ENCODE peak calls at places on chromosome 19, in five cellular contexts. B, E, L, F and Q are unnamed samples.

GRCh38 chr19:5292453-5292842 is 48.2 kb downstream of the PTPRS start:
- DNase-seq in B (no peak), F (no peak), E (no peak), L (no peak), Q (no peak)

GRCh38 chr19:30686252-30686762 is 314.1 kb downstream of the ZNF536 start:
- DNase-seq in E (no peak), L (no peak), F (peak), B (peak), Q (no peak)

GRCh38 chr19:48330012-48330681 is 4.8 kb downstream of the EMP3 start:
- DNase-seq in L (peak), F (peak), E (peak), B (no peak), Q (peak)

GRCh38 chr19:24054044-24054935 is 32.7 kb upstream of the ZNF254 start:
- DNase-seq in F (no peak), B (peak), E (peak), L (no peak), Q (no peak)

GRCh38 chr19:51695088-51695487 is 2.0 kb downstream of the SPACA6 start:
- DNase-seq in E (no peak), B (no peak), L (no peak), F (no peak), Q (no peak)

GRCh38 chr19:29119582-29119981 is 93.4 kb downstream of the UQCRFS1 start:
- DNase-seq in L (no peak), F (no peak), B (no peak), E (no peak), Q (no peak)

GRCh38 chr19:44260343-44260681 is 626 bp downstream of the ZNF233 start:
- DNase-seq in B (no peak), E (no peak), F (no peak), L (no peak), Q (no peak)

GRCh38 chr19:588093-588742 is 1.5 kb upstream of the HCN2 start:
- DNase-seq in L (peak), E (peak), F (peak), B (peak), Q (no peak)

GRCh38 chr19:4288091-4288777 is 9.2 kb downstream of the SHD start:
- DNase-seq in L (no peak), B (no peak), F (no peak), E (no peak), Q (no peak)

GRCh38 chr19:16470541-16470910 is 1.2 kb downstream of the EPS15L1 start:
- DNase-seq in F (no peak), L (no peak), E (no peak), B (no peak), Q (no peak)

GRCh38 chr19:22784051-22784450 is at the start of gene ZNF99:
- DNase-seq in L (peak), E (peak), B (no peak), F (peak), Q (peak)

GRCh38 chr19:7478843-7479227 is 10.0 kb downstream of the PEX11G start:
- DNase-seq in E (no peak), L (no peak), B (no peak), F (no peak), Q (no peak)

GRCh38 chr19:17950310-17951150 is 16.4 kb upstream of the KCNN1 start:
- DNase-seq in F (no peak), L (no peak), B (no peak), E (no peak), Q (no peak)

GRCh38 chr19:30064776-30065494 is 122.9 kb downstream of the URI1 start:
- DNase-seq in E (no peak), L (no peak), F (no peak), B (no peak), Q (no peak)

GRCh38 chr19:42023121-42023942 is 29.3 kb upstream of the ATP1A3 start:
- DNase-seq in B (peak), F (no peak), L (no peak), E (no peak), Q (no peak)

GRCh38 chr19:35055715-35056179 is 14.2 kb downstream of the HPN start:
- DNase-seq in L (no peak), E (no peak), B (no peak), F (no peak), Q (no peak)
- TF ChIP-seq CTCF in L (no peak), E (no peak), B (peak), F (no peak), Q (no peak)

GRCh38 chr19:49795615-49796014 is 17.5 kb downstream of the FUZ start:
- DNase-seq in F (no peak), B (no peak), E (no peak), L (no peak), Q (no peak)
- TF ChIP-seq CTCF in F (no peak), B (no peak), E (no peak), L (no peak), Q (no peak)

DNA sequence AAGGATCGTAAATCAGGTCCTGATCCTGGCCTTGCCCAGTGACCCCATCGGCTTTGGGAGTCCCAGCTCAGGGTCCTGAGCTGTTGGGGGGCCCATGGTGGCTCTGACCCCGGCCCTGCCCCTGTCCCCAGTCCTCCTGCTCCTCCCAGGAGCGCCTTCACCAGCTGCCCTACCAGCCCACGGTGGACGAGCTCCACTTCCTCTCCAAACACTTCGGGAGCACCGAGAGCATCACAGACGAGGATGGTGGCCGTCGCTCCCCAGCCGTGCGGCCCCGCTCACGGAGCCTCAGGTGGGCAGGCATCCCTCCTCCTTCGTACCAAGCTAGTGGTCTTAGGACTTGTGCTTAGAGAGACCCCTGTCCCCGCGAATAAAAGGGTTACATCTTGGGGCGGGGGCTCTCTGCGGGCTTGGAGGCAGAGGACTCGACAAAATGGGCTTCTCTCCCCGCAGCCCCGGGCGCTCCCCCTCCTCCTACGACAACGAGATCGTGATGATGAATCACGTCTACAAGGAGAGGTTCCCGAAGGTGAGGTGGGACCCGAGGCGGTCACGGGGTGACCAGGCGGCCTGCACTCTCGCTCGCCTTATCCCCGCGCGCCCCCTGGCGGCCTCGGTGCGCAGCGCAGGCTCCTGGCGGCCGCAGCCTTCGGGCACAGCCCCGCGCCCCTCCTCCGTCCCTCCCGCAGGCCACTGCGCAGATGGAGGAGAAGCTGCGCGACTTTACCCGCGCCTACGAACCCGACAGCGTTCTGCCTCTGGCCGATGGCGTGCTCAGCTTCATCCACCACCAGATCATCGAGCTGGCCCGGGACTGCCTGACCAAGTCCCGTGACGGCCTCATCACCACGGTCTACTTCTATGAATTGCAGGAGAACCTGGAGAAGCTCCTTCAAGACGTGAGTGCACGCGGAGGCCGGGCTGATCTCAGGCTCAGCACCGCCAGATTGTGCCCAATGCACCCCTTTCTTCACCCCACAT is 9.1 kb downstream of the MAST1 start:
- DNase-seq in E (peak), F (peak), B (peak), L (peak), Q (peak)
- TF ChIP-seq CTCF in E (peak), F (peak), B (peak), L (peak), Q (peak)

GRCh38 chr19:15419413-15420025 is 731 bp upstream of the AKAP8L start:
- DNase-seq in L (peak), E (no peak), B (no peak), F (no peak), Q (no peak)
- TF ChIP-seq CTCF in L (no peak), E (peak), B (no peak), F (no peak), Q (no peak)

GRCh38 chr19:46371371-46371901 is 24.5 kb downstream of the PPP5C start:
- DNase-seq in E (no peak), L (peak), B (peak), F (no peak), Q (no peak)

GRCh38 chr19:46369817-46370216 is 22.9 kb downstream of the PPP5C start:
- DNase-seq in F (no peak), B (no peak), E (no peak), L (peak), Q (no peak)

GRCh38 chr19:46373573-46374359 is 26.9 kb downstream of the PPP5C start:
- DNase-seq in L (peak), F (peak), B (peak), E (peak), Q (peak)

GRCh38 chr19:46374526-46375475 is 27.9 kb downstream of the PPP5C start:
- DNase-seq in L (peak), B (no peak), E (no peak), F (peak), Q (no peak)

GRCh38 chr19:46372901-46373572 is 26.1 kb downstream of the PPP5C start:
- DNase-seq in B (peak), L (peak), F (peak), E (no peak), Q (no peak)
- TF ChIP-seq CTCF in B (peak), L (no peak), F (no peak), E (no peak), Q (no peak)

GRCh38 chr19:12793290-12794195 is 2.3 kb downstream of the JUNB start:
- DNase-seq in L (peak), E (peak), F (peak), B (peak), Q (peak)
- TF ChIP-seq CTCF in L (no peak), E (no peak), F (no peak), B (no peak), Q (no peak)

GRCh38 chr19:36378625-36379509 is at the start of gene ZFP14:
- DNase-seq in B (peak), L (peak), F (peak), E (peak), Q (peak)
- TF ChIP-seq CTCF in B (peak), L (no peak), F (no peak), E (peak), Q (peak)